ENCODE peak calls at places on chromosomes 2 and 18, in eight cellular contexts. L is GM12878, C is IMR-90, I is fibroblast of lung, K is PC-3, N is neural progenitor cell, G is trophoblast cell, T is mesenchymal stem cell. E is an unnamed sample. For H3K36me3, the result is how much of the 10 kb centered on the place peaks cover.

GRCh38 chr2:239369631-239370161 is 31.1 kb downstream of the HDAC4 start:
- DNase-seq in L (peak), C (no peak), I (no peak), K (no peak), N (no peak), G (peak), T (no peak), E (no peak)

GRCh38 chr18:22115573-22115972 is 53.8 kb upstream of the GATA6 start:
- DNase-seq in L (no peak), C (no peak), I (no peak), K (no peak), N (no peak), G (no peak), T (no peak), E (no peak)

GRCh38 chr2:82013641-82014040 is 1709.1 kb upstream of the LRRTM1 start:
- DNase-seq in L (no peak), C (no peak), I (no peak), K (no peak), N (peak), G (no peak), T (no peak), E (no peak)

GRCh38 chr2:53036196-53036595 is 731.4 kb upstream of the CHAC2 start:
- DNase-seq in L (no peak), C (peak), I (peak), K (no peak), N (no peak), G (peak), T (peak), E (peak)

GRCh38 chr2:170848587-170848986 is 31.9 kb downstream of the GAD1 start:
- DNase-seq in L (no peak), C (peak), I (peak), K (peak), N (no peak), G (no peak), T (peak), E (no peak)

GRCh38 chr2:242056785-242057184 is 187.3 kb downstream of the RTP5 start:
- DNase-seq in L (no peak), C (no peak), I (no peak), K (no peak), N (no peak), G (no peak), T (no peak), E (no peak)

GRCh38 chr2:239484571-239485355 is 83.9 kb upstream of the HDAC4 start:
- DNase-seq in L (no peak), C (no peak), I (no peak), K (no peak), N (no peak), G (no peak), T (no peak), E (no peak)

GRCh38 chr2:24049485-24050021 is at the start of gene FKBP1B:
- DNase-seq in L (no peak), C (peak), I (peak), K (peak), N (peak), G (peak), T (peak), E (peak)

GRCh38 chr2:174827371-174828369 is 63.4 kb upstream of the CHRNA1 start:
- DNase-seq in L (no peak), C (peak), I (peak), K (peak), N (peak), G (peak), T (peak), E (no peak)

GRCh38 chr18:63974991-63975390 is 5.1 kb downstream of the SERPINB8 start:
- DNase-seq in L (no peak), C (peak), I (peak), K (peak), N (peak), G (peak), T (peak), E (peak)

GRCh38 chr2:157172239-157172638 is 85.3 kb upstream of the GALNT5 start:
- DNase-seq in L (no peak), C (peak), I (no peak), K (peak), N (no peak), G (no peak), T (peak), E (no peak)

GRCh38 chr2:200051621-200051945 is 96.2 kb downstream of the MAIP1 start:
- DNase-seq in L (no peak), C (no peak), I (no peak), K (no peak), N (no peak), G (peak), T (no peak), E (no peak)

GRCh38 chr18:3261035-3261392 is 919 bp upstream of the MYL12B start:
- DNase-seq in L (no peak), C (no peak), I (no peak), K (no peak), N (no peak), G (peak), T (no peak), E (no peak)

GRCh38 chr2:70258532-70258875 is 567 bp downstream of the PCYOX1 start:
- DNase-seq in L (no peak), C (peak), I (peak), K (peak), N (peak), G (peak), T (peak), E (peak)

GRCh38 chr2:239958366-239958765 is 66.8 kb downstream of the NDUFA10 start:
- DNase-seq in L (no peak), C (no peak), I (no peak), K (no peak), N (no peak), G (no peak), T (no peak), E (no peak)

GRCh38 chr2:66869076-66869475 is 434.2 kb downstream of the MEIS1 start:
- DNase-seq in L (no peak), C (peak), I (peak), K (peak), N (no peak), G (no peak), T (peak), E (no peak)

GRCh38 chr2:223929575-223930001 is 15.5 kb downstream of the WDFY1 start:
- DNase-seq in L (no peak), C (peak), I (no peak), K (no peak), N (no peak), G (peak), T (no peak), E (no peak)

GRCh38 chr18:907880-908512 is 3.3 kb downstream of the ADCYAP1 start:
- DNase-seq in L (no peak), C (no peak), I (no peak), K (no peak), N (peak), G (no peak), T (no peak), E (no peak)

GRCh38 chr2:196068271-196069209 is at the start of gene DNAH7:
- DNase-seq in L (peak), C (peak), I (peak), K (peak), N (peak), G (peak), T (peak), E (peak)

GRCh38 chr2:69291004-69291650 is 95.9 kb downstream of the GFPT1 start:
- DNase-seq in L (no peak), C (peak), I (peak), K (peak), N (no peak), G (no peak), T (no peak), E (peak)

GRCh38 chr2:241859436-241860183 is 916 bp upstream of the PDCD1 start:
- DNase-seq in L (no peak), C (peak), I (peak), K (no peak), N (no peak), G (peak), T (no peak), E (no peak)

GRCh38 chr2:4049463-4049862 is 346.1 kb downstream of the DCDC2C start:
- DNase-seq in L (no peak), C (no peak), I (no peak), K (no peak), N (no peak), G (no peak), T (no peak), E (no peak)

GRCh38 chr2:12543452-12544220 is 173.1 kb upstream of the TRIB2 start:
- DNase-seq in L (no peak), C (no peak), I (peak), K (no peak), N (no peak), G (peak), T (peak), E (peak)

GRCh38 chr2:146927080-146927714 is 917.6 kb upstream of the ACVR2A start:
- DNase-seq in L (no peak), C (peak), I (peak), K (peak), N (peak), G (peak), T (peak), E (peak)

DNA sequence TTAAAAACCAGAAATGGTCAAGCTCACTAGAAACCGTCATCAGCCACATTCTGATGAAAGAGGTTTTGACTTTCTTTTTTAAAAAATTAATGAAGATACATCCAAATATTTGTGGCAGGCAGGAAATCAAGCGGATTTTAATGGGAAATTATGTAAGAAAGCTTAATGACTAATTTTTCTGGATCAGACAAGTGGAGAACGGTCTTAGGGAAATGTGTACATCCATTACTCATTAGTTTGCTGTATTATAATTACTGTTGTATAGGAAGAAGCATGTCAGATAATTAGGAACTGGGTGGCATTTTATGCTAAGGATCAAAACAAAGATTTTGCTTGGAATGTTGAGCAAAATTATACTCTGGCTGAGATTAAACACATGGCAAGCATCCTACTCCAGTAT is 39.4 kb downstream of the AGAP1 start:
- DNase-seq in L (no peak), C (no peak), I (no peak), K (no peak), N (no peak), G (no peak), T (no peak), E (no peak)
- H3K9ac ChIP-seq in L (no peak), C (no peak), I (no peak), K (no peak), N (no peak), G (no peak), T (no peak), E (no peak)

DNA sequence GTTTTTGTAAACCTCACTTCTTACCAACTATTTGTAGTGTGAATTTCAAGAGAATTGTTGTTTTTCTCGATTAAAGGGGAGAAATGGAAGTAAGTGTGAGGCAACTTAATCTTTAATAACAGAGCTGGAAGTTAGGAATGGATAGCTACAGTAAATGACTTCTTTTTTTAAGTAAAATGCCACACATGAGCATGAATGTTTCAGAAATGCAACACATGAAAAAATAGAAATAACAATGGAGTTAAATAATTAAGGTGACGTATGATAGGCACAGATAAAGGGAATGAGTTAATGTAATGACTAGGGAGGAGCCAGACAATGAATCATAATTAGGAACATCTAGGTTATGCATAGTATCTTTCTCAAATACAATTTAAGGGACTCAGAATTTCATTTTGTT is 3.4 kb downstream of the REL start:
- DNase-seq in L (no peak), C (peak), I (no peak), K (no peak), N (no peak), G (peak), T (peak), E (peak)
- H3K4me3 ChIP-seq in L (peak), C (no peak), I (no peak), K (peak), N (no peak), G (no peak), T (no peak), E (peak)

GRCh38 chr2:151805961-151806360 is 22.3 kb downstream of the ARL5A start:
- DNase-seq in L (no peak), C (no peak), I (no peak), K (no peak), N (no peak), G (no peak), T (no peak), E (no peak)

GRCh38 chr2:151809073-151809383 is 19.2 kb downstream of the ARL5A start:
- DNase-seq in L (no peak), C (no peak), I (no peak), K (no peak), N (no peak), G (no peak), T (no peak), E (no peak)

GRCh38 chr2:151805343-151805742 is 22.9 kb downstream of the ARL5A start:
- DNase-seq in L (no peak), C (no peak), I (no peak), K (no peak), N (no peak), G (no peak), T (no peak), E (no peak)

GRCh38 chr2:151808258-151809072 is 19.8 kb downstream of the ARL5A start:
- DNase-seq in L (no peak), C (peak), I (peak), K (peak), N (peak), G (peak), T (peak), E (peak)

DNA sequence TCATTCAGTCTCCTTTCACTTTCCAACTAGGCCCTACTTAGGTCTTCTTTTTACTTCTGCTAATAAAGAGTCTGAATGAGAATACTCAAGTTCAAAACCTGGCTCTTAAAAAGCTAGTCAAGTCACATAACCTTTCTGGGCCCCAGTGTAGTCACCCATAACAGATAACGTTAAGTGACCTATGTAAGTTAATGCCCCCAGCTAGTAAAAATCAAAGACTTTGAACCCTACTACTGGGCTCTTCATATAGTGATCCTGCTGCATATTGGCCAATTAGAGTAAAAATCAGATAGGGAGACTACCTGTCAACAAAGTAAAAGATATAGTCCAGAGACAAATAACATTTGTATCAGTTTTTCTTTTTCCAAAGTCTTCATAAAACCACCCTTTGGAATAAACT is 17.7 kb downstream of the ARL5A start:
- DNase-seq in L (no peak), C (no peak), I (no peak), K (no peak), N (no peak), G (no peak), T (no peak), E (no peak)
- H3K36me3 ChIP-seq in L (under half), C (under half), I (under half), K (under half), N (under half), G (under half), T (under half), E (half or more)

GRCh38 chr18:45793295-45793965 is 32.0 kb upstream of the SIGLEC15 start:
- DNase-seq in L (no peak), C (peak), I (peak), K (peak), N (no peak), G (peak), T (peak), E (peak)
- H3K9ac ChIP-seq in L (no peak), C (no peak), I (no peak), K (peak), N (no peak), G (no peak), T (peak), E (no peak)

GRCh38 chr2:222708274-222708710 is 36.8 kb downstream of the MOGAT1 start:
- DNase-seq in L (no peak), C (peak), I (peak), K (peak), N (peak), G (peak), T (peak), E (peak)

GRCh38 chr2:222707689-222708273 is 36.3 kb downstream of the MOGAT1 start:
- DNase-seq in L (no peak), C (peak), I (peak), K (peak), N (no peak), G (peak), T (peak), E (peak)

GRCh38 chr2:222707102-222707688 is 35.7 kb downstream of the MOGAT1 start:
- DNase-seq in L (no peak), C (no peak), I (no peak), K (no peak), N (no peak), G (no peak), T (no peak), E (no peak)

GRCh38 chr2:222711315-222711940 is 40.0 kb downstream of the MOGAT1 start:
- DNase-seq in L (no peak), C (no peak), I (no peak), K (no peak), N (no peak), G (no peak), T (no peak), E (no peak)

GRCh38 chr2:222709191-222709891 is 37.9 kb downstream of the MOGAT1 start:
- DNase-seq in L (no peak), C (peak), I (peak), K (peak), N (peak), G (peak), T (peak), E (peak)
- H3K4me3 ChIP-seq in L (no peak), C (peak), I (no peak), K (no peak), N (no peak), G (no peak), T (peak), E (peak)

DNA sequence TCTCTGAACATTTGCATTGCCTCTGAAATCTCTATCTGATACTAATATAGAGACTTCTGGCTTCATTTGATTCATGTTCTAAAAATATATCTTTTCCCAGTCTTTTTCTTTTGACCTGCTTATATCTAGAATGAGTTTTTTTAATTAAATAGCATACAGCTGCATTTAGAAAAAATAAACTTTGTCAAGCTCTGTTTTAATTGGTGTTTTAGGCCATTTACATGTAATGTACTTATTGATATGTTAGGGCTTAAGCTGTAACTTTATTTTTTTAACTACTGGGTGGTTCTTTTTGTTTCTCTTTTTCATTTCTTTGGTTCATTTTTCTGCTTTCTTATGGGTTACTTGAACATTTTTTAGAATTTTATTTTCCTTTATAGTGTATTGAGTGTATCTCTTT is 54.9 kb downstream of the CCDC138 start:
- DNase-seq in L (no peak), C (no peak), I (no peak), K (no peak), N (no peak), G (no peak), T (no peak), E (no peak)
- H3K36me3 ChIP-seq in L (under half), C (under half), I (under half), K (under half), N (under half), G (under half), T (under half), E (under half)

GRCh38 chr2:219539295-219539788 is 4.3 kb downstream of the CHPF start:
- DNase-seq in L (no peak), C (no peak), I (no peak), K (no peak), N (no peak), G (no peak), T (no peak), E (no peak)

GRCh38 chr2:219536425-219536824 is 7.2 kb downstream of the CHPF start:
- DNase-seq in L (no peak), C (no peak), I (no peak), K (no peak), N (no peak), G (no peak), T (no peak), E (no peak)

GRCh38 chr2:219538488-219539294 is 4.9 kb downstream of the CHPF start:
- DNase-seq in L (no peak), C (peak), I (peak), K (no peak), N (no peak), G (no peak), T (no peak), E (no peak)

GRCh38 chr2:219536967-219537366 is 6.6 kb downstream of the CHPF start:
- DNase-seq in L (no peak), C (no peak), I (no peak), K (no peak), N (no peak), G (no peak), T (no peak), E (no peak)

DNA sequence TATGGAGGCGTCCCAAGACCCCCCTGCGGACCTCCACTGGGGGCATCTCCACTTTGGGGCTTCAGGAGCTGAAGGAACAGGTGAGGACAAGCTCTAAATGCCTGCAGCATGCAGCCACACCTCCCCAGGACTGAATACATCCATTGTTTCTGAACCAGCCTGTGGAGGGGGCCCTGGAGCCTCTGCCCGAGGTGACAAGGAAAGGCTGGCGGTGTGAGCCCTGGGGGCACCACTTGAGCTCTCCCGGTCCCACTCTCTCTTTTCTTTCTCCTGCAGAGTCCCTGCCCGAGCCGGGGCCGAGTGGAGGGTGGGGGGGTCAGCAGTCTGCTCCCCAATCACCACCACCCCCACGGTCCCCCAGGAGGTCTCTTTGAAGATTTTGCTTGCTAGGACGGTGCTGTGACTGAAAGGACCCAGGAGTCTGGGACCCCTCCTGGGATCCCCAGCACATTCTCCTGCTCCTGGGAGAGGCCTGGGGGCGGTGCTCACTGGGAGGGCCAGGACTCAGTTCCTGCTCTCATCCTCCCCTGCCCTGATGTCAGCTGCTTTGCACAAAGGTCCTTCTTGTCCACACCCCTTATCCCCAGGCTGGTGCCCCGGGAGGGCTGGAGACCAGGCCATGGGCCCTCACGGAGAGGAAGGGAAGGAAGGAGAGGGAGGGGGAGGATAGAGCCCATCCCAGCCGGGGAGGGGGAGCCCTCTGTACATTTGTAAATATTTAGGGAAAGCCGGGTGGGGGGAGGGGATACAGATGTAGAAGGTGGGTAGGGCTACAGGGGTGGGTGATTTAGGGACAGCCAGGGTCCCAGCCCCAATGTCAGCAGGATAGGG is 5.7 kb downstream of the CHPF start:
- DNase-seq in L (no peak), C (no peak), I (peak), K (no peak), N (no peak), G (peak), T (peak), E (no peak)
- H3K9ac ChIP-seq in L (no peak), C (peak), I (no peak), K (no peak), N (no peak), G (no peak), T (no peak), E (peak)